ENCODE peak calls at places on chromosomes 4 and X, in four cellular contexts. Q is GM12891, W is K562, R is GM12878. J is an unnamed sample.

GRCh38 chrX:40552768-40553167 is 28.0 kb upstream of the ATP6AP2 start:
- DNase-seq in Q (no peak), W (peak), R (no peak), J (peak)

GRCh38 chr4:8170341-8170740 is 11.7 kb upstream of the ABLIM2 start:
- DNase-seq in Q (no peak), W (no peak), R (no peak), J (no peak)

GRCh38 chr4:105950701-105951100 is 55.4 kb downstream of the NPNT start:
- DNase-seq in Q (no peak), W (no peak), R (no peak), J (no peak)

GRCh38 chr4:15158410-15159091 is 156.3 kb downstream of the CPEB2 start:
- DNase-seq in Q (no peak), W (peak), R (no peak), J (no peak)

GRCh38 chr4:152283806-152284470 is 252.0 kb downstream of the FBXW7 start:
- DNase-seq in Q (no peak), W (no peak), R (no peak), J (no peak)

GRCh38 chr4:68872442-68873217 is 56.8 kb downstream of the UGT2B10 start:
- DNase-seq in Q (no peak), W (peak), R (no peak), J (no peak)

GRCh38 chr4:168139336-168139735 is 47.0 kb downstream of the ANXA10 start:
- DNase-seq in Q (no peak), W (no peak), R (no peak), J (no peak)

GRCh38 chrX:140057001-140057411 is 91.7 kb upstream of the CXorf66 start:
- DNase-seq in Q (peak), W (peak), R (peak), J (peak)

GRCh38 chrX:110407910-110408545 is 49.4 kb downstream of the RTL9 start:
- DNase-seq in Q (no peak), W (peak), R (no peak), J (peak)

GRCh38 chrX:130347336-130347735 is 7.6 kb downstream of the SLC25A14 start:
- DNase-seq in Q (no peak), W (no peak), R (no peak), J (no peak)

GRCh38 chr4:129453524-129453923 is 357.6 kb downstream of the C4orf33 start:
- DNase-seq in Q (no peak), W (no peak), R (no peak), J (no peak)

DNA sequence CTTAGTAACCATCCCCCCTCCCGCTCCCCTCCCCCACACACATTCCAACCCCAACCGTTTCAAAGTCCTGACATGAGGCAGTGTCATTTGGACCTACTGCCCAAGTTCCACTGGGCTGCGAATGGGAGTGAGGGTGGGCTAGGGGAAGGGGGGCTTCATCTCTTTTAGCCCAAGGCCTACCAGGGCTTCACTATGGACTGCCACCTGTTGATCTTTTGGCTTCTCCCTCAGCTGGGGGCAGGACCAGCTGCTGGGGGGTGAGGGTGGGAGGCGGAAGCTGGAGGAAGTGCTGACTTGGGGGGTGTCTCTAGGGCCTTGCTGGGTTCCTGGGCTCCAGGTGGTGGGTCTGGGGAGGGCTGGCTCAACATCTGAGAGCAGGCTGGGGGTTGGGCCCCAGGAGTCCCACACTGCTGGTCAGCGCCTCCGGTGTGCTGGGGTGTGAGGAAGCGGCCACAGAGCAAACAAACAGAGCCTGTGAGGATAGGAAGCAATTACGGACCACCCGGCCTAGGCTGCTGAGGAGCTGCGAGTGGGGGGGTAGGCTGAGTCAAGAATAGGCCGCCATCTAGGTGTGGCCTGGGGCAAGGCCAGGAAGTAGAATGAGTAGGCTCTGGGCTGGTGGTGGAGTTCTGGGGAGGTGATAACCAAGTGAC is 85.6 kb downstream of the EFNB1 start:
- DNase-seq in Q (no peak), W (no peak), R (no peak), J (no peak)
- TF ChIP-seq SPI1 in Q (no peak), W (no peak), R (no peak), J (no peak)

GRCh38 chr4:55948726-55949479 is at the start of gene CEP135:
- DNase-seq in Q (peak), W (peak), R (peak), J (peak)

GRCh38 chr4:55949480-55949802 is 696 bp downstream of the CEP135 start:
- DNase-seq in Q (no peak), W (no peak), R (no peak), J (no peak)

GRCh38 chr4:55947254-55947882 is 1.4 kb upstream of the CEP135 start:
- DNase-seq in Q (no peak), W (peak), R (peak), J (peak)

GRCh38 chr4:55951191-55951922 is 2.6 kb downstream of the CEP135 start:
- DNase-seq in Q (no peak), W (no peak), R (no peak), J (no peak)

GRCh38 chr4:55947912-55948725 is 626 bp upstream of the CEP135 start:
- DNase-seq in Q (no peak), W (peak), R (peak), J (peak)
- TF ChIP-seq SPI1 in Q (peak), W (no peak), R (peak), J (peak)

DNA sequence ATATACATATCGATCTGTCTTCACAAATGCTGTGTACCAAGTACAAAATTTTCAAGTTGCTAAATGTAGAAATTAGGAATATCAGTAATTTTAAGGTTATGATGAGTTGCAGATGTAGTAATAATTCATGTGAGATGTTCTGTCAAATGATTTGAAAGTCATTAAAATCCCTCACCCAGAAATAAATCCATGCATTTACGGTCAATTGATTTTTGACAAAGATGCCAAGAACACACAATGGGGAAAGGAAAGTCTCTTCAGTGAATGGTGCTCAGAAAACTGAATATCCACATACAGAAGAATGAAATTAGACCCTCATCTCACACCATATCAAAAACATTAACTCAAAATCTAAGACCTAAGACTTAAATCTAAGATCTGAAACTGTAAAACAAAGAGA is 12.9 kb upstream of the BMPR1B start:
- DNase-seq in Q (no peak), W (no peak), R (no peak), J (no peak)
- TF ChIP-seq SPI1 in Q (no peak), W (no peak), R (no peak), J (no peak)

DNA sequence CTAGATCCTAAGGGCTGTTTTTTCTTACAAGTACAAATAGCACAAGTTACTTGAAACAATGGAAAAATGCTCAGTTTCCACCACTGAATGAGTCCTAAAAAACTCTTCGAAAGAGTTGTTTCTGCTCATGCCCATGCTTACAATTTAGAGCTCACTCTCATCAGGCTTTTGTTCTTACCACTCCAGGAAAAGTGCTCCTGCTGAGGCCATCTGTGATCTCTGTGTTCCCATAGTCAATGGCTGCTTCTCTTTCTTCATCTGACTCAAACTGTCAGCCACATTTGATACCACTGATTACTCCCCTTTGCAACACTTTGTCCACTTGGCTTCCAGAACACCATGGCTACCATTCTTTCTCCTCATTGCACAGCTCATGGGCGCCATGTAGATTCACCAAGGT is 80.1 kb upstream of the SLC34A2 start:
- DNase-seq in Q (no peak), W (no peak), R (no peak), J (no peak)
- TF ChIP-seq SPI1 in Q (no peak), W (no peak), R (no peak), J (no peak)

GRCh38 chrX:77162777-77163176 is 284.4 kb upstream of the FGF16 start:
- DNase-seq in Q (no peak), W (no peak), R (no peak), J (no peak)

GRCh38 chrX:77160301-77160700 is 286.9 kb upstream of the FGF16 start:
- DNase-seq in Q (no peak), W (peak), R (no peak), J (peak)
- TF ChIP-seq SPI1 in Q (no peak), W (no peak), R (no peak), J (no peak)

DNA sequence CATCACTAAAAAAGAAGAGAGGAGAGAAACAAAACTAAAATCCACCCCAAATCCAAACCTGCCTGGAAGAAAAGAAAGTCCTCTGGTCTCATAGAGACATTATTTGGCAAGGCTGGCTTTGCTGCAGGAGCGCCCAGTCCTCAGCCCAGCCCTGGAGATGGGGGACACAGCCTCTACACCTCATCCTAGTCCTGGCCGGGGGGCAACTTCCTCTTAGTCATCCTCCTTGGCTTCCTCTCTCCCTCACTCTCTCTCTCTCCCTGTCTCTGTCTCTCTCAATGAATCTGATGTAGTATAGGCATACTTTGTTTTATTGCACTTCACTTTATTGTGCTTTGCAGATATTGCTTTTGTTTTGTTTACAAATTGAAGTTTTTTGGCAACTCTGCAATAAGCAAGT is 55.8 kb upstream of the MAGEB10 start:
- DNase-seq in Q (no peak), W (no peak), R (no peak), J (no peak)
- TF ChIP-seq SPI1 in Q (no peak), W (no peak), R (no peak), J (no peak)

GRCh38 chr4:6199344-6199921 is 916 bp downstream of the JAKMIP1 start:
- DNase-seq in Q (no peak), W (no peak), R (no peak), J (no peak)

GRCh38 chr4:6200011-6200921 is at the start of gene JAKMIP1:
- DNase-seq in Q (peak), W (peak), R (no peak), J (no peak)

GRCh38 chr4:6198768-6199343 is 1.5 kb downstream of the JAKMIP1 start:
- DNase-seq in Q (no peak), W (no peak), R (no peak), J (no peak)

GRCh38 chr4:6201580-6202091 is 1.3 kb upstream of the JAKMIP1 start:
- DNase-seq in Q (no peak), W (peak), R (no peak), J (no peak)

DNA sequence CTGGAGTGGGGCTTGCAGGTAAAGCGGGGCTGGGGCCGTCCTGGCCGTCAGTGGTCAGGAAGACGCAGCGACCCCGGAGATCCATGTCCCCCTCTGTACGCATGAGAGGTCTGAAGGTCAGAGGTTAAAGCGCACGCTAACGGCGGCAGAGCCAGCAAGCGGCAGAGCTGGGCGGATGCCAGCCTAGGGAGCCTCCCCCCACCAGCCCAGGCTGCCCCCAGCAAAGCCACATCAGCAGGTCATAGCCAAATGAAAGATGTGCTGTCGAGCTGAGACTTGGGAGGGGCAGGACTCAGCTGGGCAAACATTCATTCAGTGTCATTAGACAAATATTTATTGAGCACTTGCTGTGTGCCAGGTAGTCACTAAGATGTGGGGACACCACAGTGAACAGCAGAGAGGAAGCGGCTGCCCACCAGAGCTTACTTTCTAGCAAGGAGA is 593 bp upstream of the JAKMIP1 start:
- DNase-seq in Q (no peak), W (no peak), R (no peak), J (no peak)
- TF ChIP-seq SPI1 in Q (no peak), W (no peak), R (no peak), J (no peak)